ENCODE peak calls at places on chromosome 16, in five cellular contexts. W is Panc1, D is IMR-90, P is esophagus squamous epithelium, N is Peyer's patch. Z is an unnamed sample.

GRCh38 chr16:24493859-24494258 is 45.5 kb upstream of the RBBP6 start:
- DNase-seq in W (no peak), D (no peak), P (no peak), N (no peak), Z (no peak)

GRCh38 chr16:48583075-48584065 is 26.6 kb downstream of the N4BP1 start:
- DNase-seq in W (no peak), D (no peak), P (no peak), N (no peak), Z (no peak)

GRCh38 chr16:26645629-26646028 is 421.1 kb upstream of the C16orf82 start:
- DNase-seq in W (no peak), D (no peak), P (no peak), N (no peak), Z (no peak)

GRCh38 chr16:11560701-11561439 is 25.8 kb downstream of the LITAF start:
- DNase-seq in W (no peak), D (no peak), P (no peak), N (no peak), Z (no peak)

GRCh38 chr16:10338426-10338825 is 47.4 kb upstream of the ATF7IP2 start:
- DNase-seq in W (no peak), D (no peak), P (no peak), N (no peak), Z (no peak)

GRCh38 chr16:78993342-78993741 is 607.2 kb downstream of the MAF start:
- DNase-seq in W (no peak), D (no peak), P (no peak), N (peak; percentile 59), Z (peak; percentile 39)

GRCh38 chr16:49189286-49189685 is 92.4 kb downstream of the CBLN1 start:
- DNase-seq in W (no peak), D (no peak), P (no peak), N (no peak), Z (no peak)

GRCh38 chr16:65342231-65342866 is 220.5 kb upstream of the CDH11 start:
- DNase-seq in W (no peak), D (no peak), P (no peak), N (no peak), Z (no peak)

GRCh38 chr16:8751481-8752311 is 45.7 kb downstream of the TMEM186 start:
- DNase-seq in W (no peak), D (peak; percentile 78), P (no peak), N (no peak), Z (no peak)

GRCh38 chr16:70725912-70726828 is 40.3 kb upstream of the MTSS2 start:
- DNase-seq in W (no peak), D (peak; percentile 42), P (no peak), N (no peak), Z (peak; percentile 73)

GRCh38 chr16:66416981-66417700 is 10.0 kb upstream of the BEAN1 start:
- DNase-seq in W (no peak), D (peak; percentile 58), P (no peak), N (no peak), Z (no peak)

GRCh38 chr16:81237282-81237681 is 1.2 kb upstream of the BCO1 start:
- DNase-seq in W (no peak), D (no peak), P (no peak), N (peak; percentile 67), Z (peak; percentile 89)

GRCh38 chr16:18839555-18839954 is 38.2 kb upstream of the ARL6IP1 start:
- DNase-seq in W (no peak), D (no peak), P (no peak), N (no peak), Z (no peak)

GRCh38 chr16:56569971-56570370 is 5.1 kb downstream of the MT4 start:
- DNase-seq in W (no peak), D (no peak), P (no peak), N (no peak), Z (no peak)

GRCh38 chr16:57862698-57863433 is 60.6 kb upstream of the KIFC3 start:
- DNase-seq in W (no peak), D (no peak), P (no peak), N (peak; percentile 83), Z (no peak)

GRCh38 chr16:67147437-67148140 is 3.2 kb downstream of the B3GNT9 start:
- DNase-seq in W (no peak), D (no peak), P (no peak), N (no peak), Z (no peak)

GRCh38 chr16:24639769-24640168 is 89.7 kb upstream of the TNRC6A start:
- DNase-seq in W (no peak), D (no peak), P (no peak), N (no peak), Z (no peak)

GRCh38 chr16:6356881-6357280 is 975.8 kb upstream of the RBFOX1 start:
- DNase-seq in W (no peak), D (no peak), P (no peak), N (no peak), Z (no peak)

GRCh38 chr16:66752379-66752778 is 970 bp upstream of the DYNC1LI2 start:
- DNase-seq in W (no peak), D (no peak), P (no peak), N (no peak), Z (no peak)

GRCh38 chr16:57178793-57179212 is 7.0 kb downstream of the PSME3IP1 start:
- DNase-seq in W (no peak), D (peak; percentile 41), P (no peak), N (no peak), Z (no peak)

GRCh38 chr16:24046442-24046841 is 209.7 kb upstream of the CACNG3 start:
- DNase-seq in W (no peak), D (no peak), P (no peak), N (no peak), Z (no peak)

GRCh38 chr16:19785512-19786130 is 67.5 kb downstream of the IQCK start:
- DNase-seq in W (no peak), D (no peak), P (no peak), N (no peak), Z (no peak)

GRCh38 chr16:68528686-68529379 is 10.3 kb upstream of the ZFP90 start:
- DNase-seq in W (peak; percentile 64), D (peak; percentile 64), P (peak; percentile 18), N (peak; percentile 92), Z (peak; percentile 80)

GRCh38 chr16:68529931-68530667 is 9.0 kb upstream of the ZFP90 start:
- DNase-seq in W (peak; percentile 47), D (peak; percentile 75), P (peak; percentile 40), N (peak; percentile 93), Z (peak; percentile 87)

GRCh38 chr16:68526143-68526781 is 12.8 kb upstream of the ZFP90 start:
- DNase-seq in W (no peak), D (no peak), P (no peak), N (no peak), Z (no peak)

GRCh38 chr16:68526782-68527145 is 12.3 kb upstream of the ZFP90 start:
- DNase-seq in W (no peak), D (no peak), P (no peak), N (no peak), Z (no peak)

DNA sequence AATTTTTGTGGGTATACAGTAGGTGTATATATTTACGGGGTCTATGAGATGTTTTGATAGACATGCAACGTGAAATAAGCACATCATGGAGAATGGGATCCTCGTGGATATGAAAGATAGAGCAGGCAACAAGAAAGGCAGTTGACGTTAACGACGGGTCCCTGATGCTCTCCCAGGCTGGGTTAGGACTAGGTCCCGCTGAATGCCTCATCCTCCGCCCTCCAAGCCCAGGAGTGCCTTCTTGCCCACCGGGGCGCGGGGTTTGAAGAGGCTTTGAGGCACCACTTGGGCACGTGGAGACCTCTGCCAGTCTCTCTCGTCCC is 9.5 kb upstream of the ZFP90 start:
- DNase-seq in W (no peak), D (no peak), P (no peak), N (no peak), Z (no peak)
- H3K27ac ChIP-seq in W (peak overlapping the region; percentile 63), D (no peak overlapping the region), P (no peak overlapping the region), N (no peak overlapping the region), Z (no peak overlapping the region)

GRCh38 chr16:46885960-46886763 is 2.0 kb downstream of the GPT2 start:
- DNase-seq in W (no peak), D (peak; percentile 81), P (no peak), N (no peak), Z (no peak)
- H3K4me3 ChIP-seq in W (no peak overlapping the region), D (peak overlapping the region; percentile 9), P (peak overlapping the region; percentile 84), N (no peak overlapping the region), Z (no peak overlapping the region)

DNA sequence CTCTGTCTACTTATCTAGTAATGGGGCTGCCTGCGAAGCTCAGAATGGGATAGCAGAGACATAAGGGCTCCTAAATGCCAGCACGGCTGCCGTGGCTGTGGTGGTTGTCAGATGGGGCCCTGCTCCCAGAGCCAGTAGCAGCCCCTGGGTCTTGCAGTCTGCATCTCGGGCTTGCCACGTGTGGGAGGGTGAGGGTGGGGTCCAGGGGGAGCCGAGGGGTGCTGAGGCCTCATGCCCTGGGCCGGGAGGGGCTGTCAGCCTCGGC is 88.8 kb upstream of the GSE1 start:
- DNase-seq in W (no peak), D (no peak), P (no peak), N (no peak), Z (no peak)
- H3K4me1 ChIP-seq in W (peaks cover 56% of the 10 kb centered on the region), D (peaks cover 24% of the 10 kb centered on the region), P (peaks cover 70% of the 10 kb centered on the region), N (peaks cover 20% of the 10 kb centered on the region), Z (peaks cover 32% of the 10 kb centered on the region)

GRCh38 chr16:50265716-50266336 is 525 bp upstream of the ADCY7 start:
- DNase-seq in W (no peak), D (no peak), P (no peak), N (no peak), Z (peak; percentile 47)
- H3K27ac ChIP-seq in W (no peak overlapping the region), D (peak overlapping the region; percentile 8), P (peak overlapping the region; percentile 78), N (no peak overlapping the region), Z (no peak overlapping the region)

GRCh38 chr16:3045758-3046505 is 429 bp upstream of the MMP25 start:
- DNase-seq in W (no peak), D (no peak), P (no peak), N (no peak), Z (no peak)

GRCh38 chr16:3049921-3050481 is 3.6 kb downstream of the MMP25 start:
- DNase-seq in W (no peak), D (no peak), P (no peak), N (no peak), Z (no peak)

GRCh38 chr16:3044708-3045107 is 1.7 kb upstream of the MMP25 start:
- DNase-seq in W (no peak), D (no peak), P (no peak), N (no peak), Z (no peak)

GRCh38 chr16:3046506-3047386 is at the start of gene MMP25:
- DNase-seq in W (no peak), D (no peak), P (no peak), N (no peak), Z (no peak)

GRCh38 chr16:3047387-3047720 is 993 bp downstream of the MMP25 start:
- DNase-seq in W (no peak), D (no peak), P (no peak), N (no peak), Z (no peak)
- H3K4me3 ChIP-seq in W (no peak overlapping the region), D (no peak overlapping the region), P (no peak overlapping the region), N (no peak overlapping the region), Z (peak overlapping the region; percentile 66)

GRCh38 chr16:84136331-84137125 is 8.4 kb downstream of the HSDL1 start:
- DNase-seq in W (no peak), D (peak; percentile 43), P (no peak), N (no peak), Z (no peak)

GRCh38 chr16:84132527-84133285 is 12.3 kb downstream of the HSDL1 start:
- DNase-seq in W (no peak), D (peak; percentile 21), P (no peak), N (no peak), Z (no peak)

GRCh38 chr16:84131118-84131517 is 13.9 kb downstream of the HSDL1 start:
- DNase-seq in W (no peak), D (no peak), P (no peak), N (no peak), Z (no peak)
- H3K4me1 ChIP-seq in W (no peaks in the 10 kb centered on the region), D (peaks cover 2% of the 10 kb centered on the region), P (no peaks in the 10 kb centered on the region), N (no peaks in the 10 kb centered on the region), Z (no peaks in the 10 kb centered on the region)